ENCODE peak calls at places on chromosomes 1 and 21, in ten cellular contexts. P, O, C, B, T, J, G, K, I and D are unnamed samples.

GRCh38 chr21:32508558-32508957 is 76.8 kb downstream of the TCP10L start:
- DNase-seq in B (no peak), T (no peak), J (no peak), I (no peak), O (no peak), K (no peak), C (no peak), P (no peak), G (no peak), D (no peak)

GRCh38 chr21:15061747-15062146 is 3.1 kb downstream of the NRIP1 start:
- DNase-seq in G (no peak), C (no peak), P (no peak), O (no peak), J (no peak), K (no peak), B (no peak), T (no peak), I (no peak), D (no peak)

GRCh38 chr1:180533571-180533987 is 25.2 kb upstream of the OVAAL start:
- DNase-seq in J (peak), I (peak), O (peak), C (peak), G (peak), B (peak), T (peak), K (peak), P (peak), D (peak)

GRCh38 chr1:187872555-187872954 is 1043.8 kb downstream of the PLA2G4A start:
- DNase-seq in C (no peak), O (no peak), P (no peak), B (no peak), K (no peak), I (no peak), J (no peak), G (no peak), T (no peak), D (no peak)

GRCh38 chr1:166258017-166258416 is 91.2 kb upstream of the FAM78B start:
- DNase-seq in T (no peak), B (no peak), J (no peak), K (peak), P (no peak), I (no peak), G (no peak), O (no peak), C (no peak), D (no peak)

GRCh38 chr1:180229483-180230415 is at the start of gene LHX4:
- DNase-seq in G (no peak), C (peak), J (peak), K (peak), P (peak), B (no peak), T (no peak), O (peak), I (peak), D (peak)

GRCh38 chr1:111481387-111482221 is 7.8 kb downstream of the C1orf162 start:
- DNase-seq in B (peak), G (peak), I (peak), T (peak), J (peak), O (peak), K (peak), C (peak), P (no peak), D (peak)

GRCh38 chr1:232389744-232390143 is 240.2 kb downstream of the SIPA1L2 start:
- DNase-seq in B (no peak), J (no peak), C (no peak), I (no peak), O (no peak), K (no peak), P (no peak), G (no peak), T (no peak), D (no peak)

GRCh38 chr1:8182034-8182761 is 135.7 kb upstream of the SLC45A1 start:
- DNase-seq in C (no peak), G (no peak), P (no peak), K (peak), T (peak), O (no peak), B (no peak), I (no peak), J (peak), D (no peak)

GRCh38 chr1:245687636-245688535 is 533.1 kb downstream of the KIF26B start:
- DNase-seq in I (no peak), J (no peak), O (peak), G (no peak), T (no peak), P (no peak), B (no peak), C (no peak), K (no peak), D (no peak)

GRCh38 chr21:28402616-28402989 is 590.1 kb downstream of the LTN1 start:
- DNase-seq in K (no peak), C (no peak), B (no peak), G (no peak), P (no peak), T (no peak), I (no peak), O (no peak), J (no peak), D (no peak)

GRCh38 chr21:33993286-33994231 is 78.0 kb upstream of the ATP5PO start:
- DNase-seq in C (no peak), G (no peak), I (peak), O (no peak), K (peak), B (peak), J (no peak), P (no peak), T (no peak), D (no peak)

GRCh38 chr1:170414989-170415733 is 116.8 kb upstream of the GORAB start:
- DNase-seq in K (no peak), T (no peak), I (no peak), J (no peak), G (no peak), C (no peak), O (no peak), P (no peak), B (no peak), D (no peak)

GRCh38 chr21:27693376-27693775 is 726.5 kb upstream of the ADAMTS5 start:
- DNase-seq in P (no peak), G (no peak), C (no peak), O (no peak), B (no peak), K (no peak), I (no peak), T (no peak), J (peak), D (no peak)

GRCh38 chr1:93051961-93052360 is 27.1 kb upstream of the MTF2 start:
- DNase-seq in P (no peak), B (no peak), C (no peak), K (no peak), G (no peak), J (peak), T (no peak), O (no peak), I (no peak), D (no peak)

GRCh38 chr1:156126043-156126700 is 11.7 kb downstream of the LMNA start:
- DNase-seq in C (peak), J (peak), G (no peak), T (peak), I (no peak), K (peak), P (no peak), O (peak), B (peak), D (no peak)

GRCh38 chr1:116370186-116370585 is 2.9 kb upstream of the ATP1A1 start:
- DNase-seq in J (no peak), K (no peak), G (no peak), T (no peak), P (no peak), B (no peak), C (no peak), O (no peak), I (no peak), D (no peak)

GRCh38 chr21:46461909-46462308 is 3.2 kb downstream of the DIP2A start:
- DNase-seq in I (no peak), K (no peak), P (no peak), G (no peak), O (peak), J (no peak), T (no peak), B (no peak), C (no peak), D (no peak)

GRCh38 chr1:12594966-12595838 is 22.8 kb downstream of the DHRS3 start:
- DNase-seq in B (peak), J (peak), G (no peak), O (peak), I (peak), P (peak), T (no peak), K (peak), C (no peak), D (no peak)

GRCh38 chr21:22758478-22758877 is 1760.3 kb downstream of the NCAM2 start:
- DNase-seq in B (no peak), P (no peak), G (no peak), I (peak), C (no peak), K (no peak), O (no peak), J (peak), T (no peak), D (no peak)

GRCh38 chr1:218366322-218367052 is 21.4 kb downstream of the TGFB2 start:
- DNase-seq in I (peak), P (no peak), G (peak), B (no peak), K (no peak), J (no peak), C (no peak), O (no peak), T (no peak), D (no peak)

GRCh38 chr1:29332204-29332603 is 95.9 kb downstream of the PTPRU start:
- DNase-seq in I (peak), K (peak), O (peak), C (no peak), T (no peak), J (peak), P (no peak), B (no peak), G (peak), D (no peak)

GRCh38 chr1:202056644-202057334 is 46.4 kb downstream of the ELF3 start:
- DNase-seq in O (peak), P (no peak), B (no peak), J (peak), T (no peak), C (no peak), G (peak), I (peak), K (peak), D (no peak)

GRCh38 chr1:226590626-226591025 is 42.1 kb downstream of the STUM start:
- DNase-seq in T (no peak), G (no peak), I (no peak), P (no peak), K (no peak), B (no peak), J (peak), C (no peak), O (no peak), D (no peak)

GRCh38 chr1:212691561-212692071 is 8.0 kb downstream of the BATF3 start:
- DNase-seq in I (no peak), J (no peak), K (no peak), P (no peak), C (no peak), O (no peak), B (no peak), G (no peak), T (peak), D (no peak)

GRCh38 chr1:41823453-41823852 is 95.3 kb downstream of the HIVEP3 start:
- DNase-seq in K (peak), G (no peak), B (no peak), P (no peak), J (peak), I (no peak), T (no peak), C (peak), O (peak), D (no peak)

GRCh38 chr1:92504751-92505692 is 18.3 kb upstream of the GFI1 start:
- DNase-seq in I (no peak), P (no peak), T (no peak), C (no peak), K (no peak), G (no peak), O (no peak), J (no peak), B (no peak), D (no peak)

GRCh38 chr21:41970099-41970391 is 16.2 kb upstream of the C2CD2 start:
- DNase-seq in C (no peak), J (no peak), T (no peak), P (no peak), O (no peak), I (no peak), K (no peak), G (no peak), B (no peak), D (no peak)

GRCh38 chr1:115428262-115428661 is 90.2 kb upstream of the NGF start:
- DNase-seq in K (no peak), T (no peak), P (no peak), B (no peak), I (no peak), O (no peak), J (no peak), G (no peak), C (no peak), D (no peak)

GRCh38 chr1:37746806-37747205 is 18.1 kb downstream of the EPHA10 start:
- DNase-seq in O (no peak), C (no peak), P (no peak), K (no peak), B (no peak), G (no peak), J (no peak), T (no peak), I (no peak), D (no peak)

GRCh38 chr1:85583355-85584263 is 3.0 kb downstream of the CCN1 start:
- DNase-seq in I (no peak), C (no peak), T (no peak), B (no peak), G (no peak), O (no peak), P (no peak), K (no peak), J (no peak), D (no peak)

GRCh38 chr21:44729336-44730027 is 18.1 kb upstream of the TSPEAR start:
- DNase-seq in K (no peak), G (no peak), B (no peak), J (no peak), C (no peak), T (no peak), O (no peak), I (no peak), P (no peak), D (no peak)

GRCh38 chr1:41613646-41614592 is 129.4 kb upstream of the EDN2 start:
- DNase-seq in J (no peak), O (no peak), P (no peak), I (no peak), G (no peak), C (no peak), T (no peak), B (no peak), K (no peak), D (no peak)

GRCh38 chr1:55547441-55547840 is 332.3 kb upstream of the USP24 start:
- DNase-seq in K (no peak), G (no peak), J (no peak), T (no peak), P (no peak), O (no peak), C (no peak), B (no peak), I (no peak), D (no peak)

GRCh38 chr1:182601416-182601786 is 2.8 kb downstream of the RGS16 start:
- DNase-seq in G (peak), O (peak), J (peak), T (peak), P (no peak), B (peak), I (peak), C (peak), K (peak), D (no peak)

GRCh38 chr1:52234014-52234413 is 92.1 kb downstream of the ZFYVE9 start:
- DNase-seq in G (no peak), B (no peak), P (no peak), O (no peak), K (no peak), I (no peak), C (no peak), J (no peak), T (no peak), D (no peak)

GRCh38 chr1:45246760-45247159 is 40.4 kb upstream of the ZSWIM5 start:
- DNase-seq in C (no peak), O (no peak), B (no peak), K (peak), G (peak), I (peak), J (peak), T (no peak), P (no peak), D (no peak)